ENCODE peak calls at places on chromosomes 3 and 15, in four cellular contexts. R is K562, O is HepG2, K is GM12878. B is an unnamed sample.

GRCh38 chr3:72036899-72037298 is 252.0 kb upstream of the PROK2 start:
- DNase-seq in R (no peak), O (no peak), K (no peak), B (no peak)

GRCh38 chr15:40420071-40420713 is 14.6 kb downstream of the IVD start:
- DNase-seq in R (no peak), O (no peak), K (no peak), B (no peak)

GRCh38 chr3:10556312-10556711 is 50.9 kb upstream of the ATP2B2 start:
- DNase-seq in R (no peak), O (no peak), K (no peak), B (no peak)

GRCh38 chr3:195372220-195372619 is 70.6 kb downstream of the ACAP2 start:
- DNase-seq in R (no peak), O (no peak), K (no peak), B (no peak)

GRCh38 chr15:48565560-48566482 is 79.7 kb downstream of the FBN1 start:
- DNase-seq in R (no peak), O (no peak), K (no peak), B (no peak)

GRCh38 chr15:87604857-87605446 is 651.6 kb downstream of the NTRK3 start:
- DNase-seq in R (peak; percentile 39), O (no peak), K (no peak), B (peak; percentile 32)

GRCh38 chr3:101423984-101424888 is 88.8 kb downstream of the SENP7 start:
- DNase-seq in R (no peak), O (no peak), K (no peak), B (no peak)

GRCh38 chr3:110414851-110415250 is 656.8 kb upstream of the NECTIN3 start:
- DNase-seq in R (no peak), O (peak; percentile 31), K (no peak), B (no peak)

GRCh38 chr15:75455982-75456531 is 4.6 kb upstream of the SIN3A start:
- DNase-seq in R (no peak), O (peak; percentile 40), K (peak; percentile 20), B (no peak)

GRCh38 chr3:128686465-128686864 is 35.8 kb upstream of the RPN1 start:
- DNase-seq in R (no peak), O (no peak), K (no peak), B (no peak)

GRCh38 chr15:68367226-68367625 is 64.7 kb downstream of the ITGA11 start:
- DNase-seq in R (no peak), O (no peak), K (no peak), B (no peak)

GRCh38 chr3:40398346-40398745 is 11.4 kb downstream of the ENTPD3 start:
- DNase-seq in R (no peak), O (peak; percentile 71), K (no peak), B (no peak)

GRCh38 chr3:128367726-128368125 is 99.0 kb downstream of the DNAJB8 start:
- DNase-seq in R (no peak), O (no peak), K (no peak), B (no peak)

GRCh38 chr3:187013080-187013838 is 82.9 kb downstream of the ST6GAL1 start:
- DNase-seq in R (no peak), O (no peak), K (no peak), B (no peak)

GRCh38 chr15:64634020-64634419 is 141.4 kb downstream of the RBPMS2 start:
- DNase-seq in R (no peak), O (peak; percentile 27), K (peak; percentile 96), B (no peak)

GRCh38 chr3:110307065-110307809 is 764.4 kb upstream of the NECTIN3 start:
- DNase-seq in R (no peak), O (no peak), K (no peak), B (no peak)

GRCh38 chr15:73560501-73561117 is 72.6 kb downstream of the NPTN start:
- DNase-seq in R (no peak), O (peak; percentile 61), K (peak; percentile 9), B (no peak)

GRCh38 chr15:28116521-28117488 is 17.7 kb upstream of the OCA2 start:
- DNase-seq in R (no peak), O (no peak), K (no peak), B (no peak)

GRCh38 chr3:172094621-172095557 is 55.5 kb downstream of the FNDC3B start:
- DNase-seq in R (no peak), O (no peak), K (peak; percentile 62), B (no peak)

GRCh38 chr3:125957674-125958510 is 11.1 kb upstream of the ROPN1B start:
- DNase-seq in R (peak; percentile 76), O (no peak), K (no peak), B (peak; percentile 41)

GRCh38 chr15:96869122-96869521 is 538.6 kb downstream of the NR2F2 start:
- DNase-seq in R (no peak), O (no peak), K (no peak), B (no peak)

GRCh38 chr15:60844431-60845174 is 365.7 kb upstream of the ICE2 start:
- DNase-seq in R (no peak), O (no peak), K (no peak), B (no peak)

GRCh38 chr3:148861277-148861869 is 3.7 kb upstream of the CPA3 start:
- DNase-seq in R (peak; percentile 49), O (peak; percentile 29), K (no peak), B (no peak)

GRCh38 chr3:140117111-140117526 is 182.1 kb downstream of the CLSTN2 start:
- DNase-seq in R (no peak), O (no peak), K (no peak), B (no peak)

GRCh38 chr15:67832031-67832551 is 6.8 kb downstream of the SKOR1 start:
- DNase-seq in R (no peak), O (no peak), K (no peak), B (peak; percentile 46)

GRCh38 chr15:66008920-66009572 is 139.8 kb downstream of the RAB11A start:
- DNase-seq in R (peak; percentile 30), O (no peak), K (peak; percentile 25), B (no peak)

GRCh38 chr3:15253023-15253697 is 47.1 kb downstream of the CAPN7 start:
- DNase-seq in R (no peak), O (no peak), K (no peak), B (no peak)

GRCh38 chr3:140167600-140168281 is 232.8 kb downstream of the CLSTN2 start:
- DNase-seq in R (no peak), O (no peak), K (no peak), B (no peak)

GRCh38 chr15:39695793-39696192 is 86.8 kb downstream of the FSIP1 start:
- DNase-seq in R (no peak), O (no peak), K (no peak), B (no peak)

DNA sequence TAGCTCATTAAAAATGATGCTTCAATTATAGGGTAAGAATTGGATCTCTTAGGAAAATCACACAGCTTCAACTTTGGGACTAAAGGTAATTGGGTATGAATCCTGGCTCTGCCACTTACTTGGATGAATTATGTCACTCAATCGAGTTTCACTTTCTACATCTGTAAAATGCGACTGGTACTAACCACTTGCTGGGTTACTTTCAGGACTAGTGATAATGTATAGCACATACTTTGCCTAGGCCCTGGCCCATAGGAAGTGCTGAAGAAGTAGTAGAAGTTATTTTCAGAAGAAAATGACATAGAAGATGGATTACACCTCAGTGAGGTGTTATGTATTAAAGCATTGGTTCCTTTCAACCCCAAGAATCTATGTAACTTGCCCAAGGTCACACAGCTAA is 29.5 kb upstream of the AP4E1 start:
- DNase-seq in R (no peak), O (no peak), K (no peak), B (no peak)
- TF ChIP-seq SP1 in R (no peak), O (no peak), K (no peak), B (no peak)

GRCh38 chr3:78645628-78646310 is 1122.0 kb downstream of the ROBO1 start:
- DNase-seq in R (peak; percentile 32), O (peak; percentile 78), K (peak; percentile 39), B (no peak)
- TF ChIP-seq TCF7 in R (no peak), O (no peak), K (no peak), B (no peak)

DNA sequence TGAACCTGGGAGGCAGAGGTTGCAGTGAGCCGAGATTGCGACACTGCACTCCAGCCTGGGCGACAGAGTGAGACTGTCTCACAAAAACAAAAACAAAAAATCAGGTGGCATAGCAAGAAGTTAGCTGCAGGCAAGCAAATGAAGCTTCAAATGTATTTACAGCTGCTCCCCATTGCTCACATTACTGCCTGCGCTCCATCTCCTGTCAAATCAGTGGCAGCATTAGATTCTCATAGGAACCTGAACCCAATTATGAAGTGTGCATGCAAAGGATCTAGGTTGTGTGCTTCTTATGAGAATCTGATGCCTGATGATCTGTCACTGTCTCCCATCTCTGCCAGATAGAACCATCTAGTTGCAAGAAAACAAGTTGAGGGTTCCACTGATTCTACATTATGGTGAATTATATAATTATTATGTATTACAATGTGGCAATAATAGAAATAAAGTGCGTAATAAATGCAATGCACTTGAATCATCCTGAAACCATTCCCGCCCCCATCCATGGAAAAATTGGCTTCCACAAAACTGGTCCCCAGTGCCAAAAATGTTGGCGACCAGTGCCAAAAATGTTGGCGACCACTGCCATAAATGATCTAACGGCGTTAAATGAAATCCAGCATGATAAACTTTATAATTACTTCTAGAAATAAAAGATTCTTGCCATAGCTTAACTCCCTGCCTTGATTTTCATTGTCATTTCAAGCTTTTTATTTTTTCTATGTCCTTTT is 616.7 kb upstream of the NAALADL2 start:
- DNase-seq in R (no peak), O (no peak), K (no peak), B (no peak)
- TF ChIP-seq SP1 in R (no peak), O (no peak), K (no peak), B (no peak)

DNA sequence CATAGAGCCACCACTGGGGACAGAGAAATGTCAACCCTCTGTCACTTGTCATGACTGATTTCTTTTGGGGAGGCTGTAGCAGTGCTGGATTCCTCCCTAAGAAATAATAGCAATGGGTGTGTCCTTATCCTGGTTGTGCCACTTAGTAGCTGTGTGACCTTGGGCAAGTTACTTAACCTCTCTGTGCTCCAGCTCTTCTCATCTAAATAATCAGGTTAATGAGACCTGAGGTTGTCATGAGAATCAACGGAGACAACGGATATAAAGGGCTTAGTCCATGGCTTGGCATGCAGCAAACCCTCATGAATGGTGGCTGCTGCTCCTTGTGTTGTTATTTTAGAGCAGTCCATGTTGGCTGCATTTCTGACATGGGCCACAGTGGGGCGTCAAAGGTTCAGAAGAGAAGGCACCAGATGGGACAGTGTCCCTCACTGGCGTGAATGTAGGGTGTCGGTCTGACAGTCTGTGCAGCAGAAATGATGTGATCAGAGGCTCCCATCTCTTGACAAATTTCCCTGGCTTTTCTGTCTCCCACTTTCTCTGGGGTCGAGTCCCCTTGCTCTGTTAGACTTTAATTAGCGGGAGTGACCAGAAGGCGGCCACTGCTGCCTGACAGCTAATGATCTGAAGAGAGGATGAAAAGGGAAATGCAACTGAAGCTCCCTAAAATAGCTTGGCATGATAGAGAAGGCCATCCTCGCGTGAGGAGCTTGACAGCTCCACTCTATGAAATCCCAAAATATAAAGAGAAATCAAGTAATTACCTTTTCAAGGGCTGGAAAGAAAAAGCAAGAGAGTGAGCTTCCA is 209.4 kb downstream of the CADPS start:
- DNase-seq in R (peak; percentile 32), O (peak; percentile 63), K (peak; percentile 2), B (peak; percentile 93)
- TF ChIP-seq TCF7 in R (no peak), O (no peak), K (no peak), B (no peak)